ENCODE peak calls at places on chromosome 14, in eight cellular contexts. K is cardiac fibroblast, J is HFFc6, T is kidney, D is astrocyte of the spinal cord, Y is psoas muscle, V is natural killer cell, B is progenitor cell of endocrine pancreas. R is an unnamed sample.

GRCh38 chr14:70023871-70024270 is 144.7 kb downstream of the SMOC1 start:
- DNase-seq in J (no peak), K (no peak), B (no peak), T (no peak), D (no peak), Y (no peak), V (no peak), R (no peak)

GRCh38 chr14:88233915-88234314 is 89.2 kb downstream of the KCNK10 start:
- DNase-seq in D (no peak), T (no peak), J (no peak), Y (no peak), V (no peak), K (peak; percentile 14), B (no peak), R (no peak)

GRCh38 chr14:30656190-30656632 is 34.1 kb downstream of the SCFD1 start:
- DNase-seq in V (no peak), J (peak; percentile 38), D (peak; percentile 13), T (no peak), Y (no peak), B (no peak), K (peak; percentile 64), R (no peak)

GRCh38 chr14:51867753-51868152 is 7.3 kb downstream of the GNG2 start:
- DNase-seq in B (no peak), K (no peak), T (no peak), Y (no peak), J (no peak), D (no peak), V (no peak), R (no peak)

GRCh38 chr14:89201645-89202044 is 215.4 kb downstream of the FOXN3 start:
- DNase-seq in T (no peak), J (no peak), D (no peak), V (no peak), K (no peak), B (no peak), Y (no peak), R (no peak)

GRCh38 chr14:100103261-100104005 is 38.2 kb downstream of the EVL start:
- DNase-seq in J (no peak), V (no peak), D (peak; percentile 19), K (peak; percentile 67), B (no peak), Y (no peak), T (peak; percentile 66), R (no peak)

GRCh38 chr14:81450100-81450531 is 50.0 kb upstream of the STON2 start:
- DNase-seq in V (no peak), J (no peak), Y (peak; percentile 87), K (peak; percentile 58), T (no peak), D (peak; percentile 17), B (no peak), R (no peak)

GRCh38 chr14:93789366-93790130 is 1.3 kb upstream of the PRIMA1 start:
- DNase-seq in V (no peak), T (no peak), Y (no peak), K (no peak), B (no peak), D (no peak), J (no peak), R (no peak)

GRCh38 chr14:97177016-97177415 is 379.8 kb downstream of the VRK1 start:
- DNase-seq in V (no peak), T (no peak), Y (no peak), B (no peak), K (no peak), J (no peak), D (no peak), R (no peak)

GRCh38 chr14:65234752-65235361 is 132.5 kb upstream of the MAX start:
- DNase-seq in T (no peak), K (no peak), V (no peak), B (no peak), Y (no peak), D (no peak), J (no peak), R (no peak)

GRCh38 chr14:54312166-54312801 is 84.5 kb upstream of the CDKN3 start:
- DNase-seq in T (no peak), D (peak; percentile 92), K (peak; percentile 90), J (peak; percentile 97), Y (no peak), B (no peak), V (no peak), R (no peak)

GRCh38 chr14:99233222-99234035 is 38.6 kb downstream of the BCL11B start:
- DNase-seq in V (no peak), J (no peak), T (no peak), D (no peak), B (no peak), K (no peak), Y (no peak), R (no peak)

GRCh38 chr14:90783344-90783743 is 32.9 kb downstream of the TTC7B start:
- DNase-seq in V (no peak), D (no peak), B (no peak), Y (no peak), J (no peak), K (no peak), T (no peak), R (no peak)

GRCh38 chr14:88005050-88005481 is at the start of gene GPR65:
- DNase-seq in B (no peak), T (no peak), Y (no peak), K (peak; percentile 49), D (no peak), J (no peak), V (peak; percentile 29), R (no peak)

GRCh38 chr14:44901696-44902095 is 60.1 kb downstream of the KLHL28 start:
- DNase-seq in D (no peak), B (no peak), K (no peak), Y (no peak), T (no peak), J (no peak), V (no peak), R (no peak)

GRCh38 chr14:95941897-95942296 is 65.3 kb downstream of the TUNAR start:
- DNase-seq in T (no peak), K (no peak), Y (no peak), B (no peak), J (no peak), D (no peak), V (no peak), R (no peak)

GRCh38 chr14:85316701-85317100 is 213.2 kb upstream of the FLRT2 start:
- DNase-seq in T (no peak), J (peak; percentile 71), B (no peak), V (no peak), K (no peak), Y (no peak), D (no peak), R (no peak)

GRCh38 chr14:106277503-106277902 is 751.1 kb downstream of the TMEM121 start:
- DNase-seq in D (no peak), Y (no peak), V (no peak), T (no peak), B (no peak), J (no peak), K (no peak), R (no peak)
- TF ChIP-seq CTCF in D (peak; percentile 1), Y (no peak), V (peak; percentile 84), T (peak; percentile 32), B (no peak), J (peak; percentile 32), K (no peak), R (no peak)

GRCh38 chr14:104001003-104001402 is 58.7 kb upstream of the RD3L start:
- DNase-seq in J (no peak), D (no peak), K (no peak), Y (no peak), T (no peak), B (no peak), V (peak; percentile 16), R (no peak)
- TF ChIP-seq CTCF in J (peak; percentile 23), D (peak; percentile 9), K (no peak), Y (no peak), T (no peak), B (peak; percentile 46), V (peak; percentile 30), R (no peak)

GRCh38 chr14:38255408-38255672 is 553 bp downstream of the CLEC14A start:
- DNase-seq in K (peak; percentile 35), V (no peak), J (no peak), Y (peak; percentile 53), B (peak; percentile 32), T (peak; percentile 74), D (peak; percentile 7), R (no peak)

GRCh38 chr14:38254565-38255407 is 1.1 kb downstream of the CLEC14A start:
- DNase-seq in Y (peak; percentile 62), D (peak; percentile 17), K (peak; percentile 13), V (no peak), T (no peak), B (no peak), J (no peak), R (no peak)

GRCh38 chr14:38255673-38256357 is at the start of gene CLEC14A:
- DNase-seq in K (no peak), V (no peak), T (peak; percentile 87), D (peak; percentile 13), Y (peak; percentile 89), B (peak; percentile 27), J (no peak), R (no peak)

GRCh38 chr14:38256358-38256840 is 506 bp upstream of the CLEC14A start:
- DNase-seq in K (peak; percentile 95), Y (no peak), D (peak; percentile 36), T (no peak), B (no peak), J (no peak), V (no peak), R (no peak)

GRCh38 chr14:38257500-38257899 is 1.6 kb upstream of the CLEC14A start:
- DNase-seq in B (no peak), K (peak; percentile 63), J (no peak), T (no peak), D (no peak), Y (no peak), V (no peak), R (no peak)
- TF ChIP-seq CTCF in B (no peak), K (no peak), J (no peak), T (no peak), D (no peak), Y (no peak), V (no peak), R (no peak)

GRCh38 chr14:105200074-105200473 is 19.0 kb upstream of the NUDT14 start:
- DNase-seq in D (no peak), J (no peak), V (no peak), T (no peak), B (no peak), Y (no peak), K (no peak), R (no peak)
- TF ChIP-seq CTCF in D (peak; percentile 13), J (peak; percentile 47), V (no peak), T (no peak), B (no peak), Y (no peak), K (no peak), R (no peak)

DNA sequence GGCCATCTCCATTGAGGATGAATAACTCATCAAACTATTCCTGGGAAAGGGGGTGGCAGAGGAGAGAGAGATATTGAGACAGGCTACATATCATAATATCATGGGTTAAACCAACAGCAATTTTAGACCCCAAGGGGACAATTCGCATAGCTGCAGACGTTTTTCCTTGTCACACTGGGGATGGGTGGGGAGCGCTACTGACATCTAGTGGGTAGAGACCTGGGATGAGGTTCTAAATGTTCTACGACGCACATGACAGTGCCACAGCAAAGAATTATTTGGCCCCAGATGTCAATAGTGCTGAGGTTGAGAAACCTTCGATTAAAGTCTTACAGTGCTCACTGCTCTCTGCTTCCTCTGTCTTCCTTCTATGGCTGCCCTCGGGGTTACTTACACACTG is 425.6 kb downstream of the NRXN3 start:
- DNase-seq in J (peak; percentile 6), V (no peak), D (no peak), B (no peak), T (no peak), Y (no peak), K (no peak), R (no peak)
- TF ChIP-seq CTCF in J (peak; percentile 61), V (no peak), D (peak; percentile 42), B (peak; percentile 34), T (no peak), Y (peak; percentile 20), K (peak; percentile 26), R (no peak)